ENCODE peak calls at places on chromosomes 3 and 15, in four cellular contexts. G, F, J and P are unnamed samples.

GRCh38 chr3:105274958-105275357 is 91.8 kb upstream of the ALCAM start:
- DNase-seq in G (no peak), F (no peak), J (no peak), P (no peak)

GRCh38 chr3:17850448-17850847 is 108.0 kb upstream of the TBC1D5 start:
- DNase-seq in G (no peak), F (no peak), J (no peak), P (no peak)

GRCh38 chr3:20072422-20072821 is 32.2 kb downstream of the KAT2B start:
- DNase-seq in G (no peak), F (no peak), J (no peak), P (peak; percentile 32)

GRCh38 chr3:128367726-128368125 is 99.0 kb downstream of the DNAJB8 start:
- DNase-seq in G (no peak), F (no peak), J (no peak), P (no peak)

GRCh38 chr3:107382626-107383025 is 5.4 kb downstream of the CCDC54 start:
- DNase-seq in G (no peak), F (no peak), J (no peak), P (no peak)

GRCh38 chr15:50009634-50010033 is 109.4 kb downstream of the ATP8B4 start:
- DNase-seq in G (no peak), F (no peak), J (no peak), P (no peak)

GRCh38 chr3:149512073-149512782 is 37.7 kb downstream of the TM4SF4 start:
- DNase-seq in G (no peak), F (peak; percentile 60), J (no peak), P (no peak)

GRCh38 chr3:146218880-146219866 is 31.7 kb downstream of the PLSCR4 start:
- DNase-seq in G (no peak), F (no peak), J (no peak), P (no peak)

GRCh38 chr3:9135930-9136525 is 113.4 kb downstream of the SRGAP3 start:
- DNase-seq in G (peak; percentile 38), F (peak; percentile 68), J (no peak), P (no peak)

GRCh38 chr15:67180514-67181191 is 73.8 kb downstream of the AAGAB start:
- DNase-seq in G (no peak), F (no peak), J (peak; percentile 34), P (peak; percentile 46)

GRCh38 chr15:87362531-87362930 is 894.0 kb downstream of the NTRK3 start:
- DNase-seq in G (no peak), F (no peak), J (no peak), P (no peak)

GRCh38 chr15:45689616-45690015 is 54.8 kb downstream of the SQOR start:
- DNase-seq in G (no peak), F (no peak), J (no peak), P (no peak)

GRCh38 chr15:41438206-41438605 is 21.3 kb downstream of the RTF1 start:
- DNase-seq in G (no peak), F (no peak), J (no peak), P (no peak)

GRCh38 chr3:152287898-152288576 is 19.3 kb downstream of the MBNL1 start:
- DNase-seq in G (no peak), F (no peak), J (no peak), P (no peak)

GRCh38 chr15:69305933-69306568 is 7.3 kb downstream of the PAQR5 start:
- DNase-seq in G (no peak), F (no peak), J (no peak), P (no peak)

GRCh38 chr3:42071720-42072582 is 19.2 kb upstream of the TRAK1 start:
- DNase-seq in G (no peak), F (peak; percentile 76), J (peak; percentile 75), P (no peak)

GRCh38 chr3:149376728-149377407 is 581 bp downstream of the TM4SF1 start:
- DNase-seq in G (no peak), F (no peak), J (no peak), P (no peak)

GRCh38 chr15:40217166-40217785 is 21.6 kb upstream of the PAK6 start:
- DNase-seq in G (no peak), F (no peak), J (no peak), P (no peak)

GRCh38 chr15:85091990-85092389 is 110.3 kb downstream of the PDE8A start:
- DNase-seq in G (no peak), F (no peak), J (no peak), P (no peak)

GRCh38 chr3:169387751-169388696 is 275.5 kb downstream of the MECOM start:
- DNase-seq in G (peak; percentile 20), F (no peak), J (peak; percentile 68), P (peak; percentile 91)

GRCh38 chr3:51799879-51800757 is 21.1 kb upstream of the IQCF6 start:
- DNase-seq in G (no peak), F (no peak), J (no peak), P (no peak)

GRCh38 chr3:78785004-78785403 is 982.8 kb downstream of the ROBO1 start:
- DNase-seq in G (no peak), F (no peak), J (no peak), P (no peak)

GRCh38 chr15:48112242-48112641 is 8.5 kb upstream of the SLC24A5 start:
- DNase-seq in G (no peak), F (no peak), J (no peak), P (no peak)

GRCh38 chr15:47685141-47685870 is 32.0 kb upstream of the SEMA6D start:
- DNase-seq in G (no peak), F (no peak), J (no peak), P (no peak)

GRCh38 chr15:41511331-41512077 is 2.1 kb downstream of the LTK start:
- DNase-seq in G (no peak), F (no peak), J (peak; percentile 65), P (no peak)

GRCh38 chr3:178112134-178112533 is 424.1 kb upstream of the KCNMB2 start:
- DNase-seq in G (no peak), F (no peak), J (no peak), P (no peak)

GRCh38 chr3:139101396-139101795 is 56.7 kb upstream of the PRR23C start:
- DNase-seq in G (no peak), F (no peak), J (no peak), P (no peak)

GRCh38 chr3:173943264-173943663 is 545.7 kb downstream of the NLGN1 start:
- DNase-seq in G (no peak), F (no peak), J (no peak), P (no peak)

GRCh38 chr15:41997845-41998244 is 23.0 kb downstream of the PLA2G4E start:
- DNase-seq in G (no peak), F (no peak), J (peak; percentile 22), P (no peak)

GRCh38 chr3:71752911-71753715 is 542 bp upstream of the GPR27 start:
- DNase-seq in G (no peak), F (peak; percentile 51), J (no peak), P (no peak)

GRCh38 chr3:35505181-35505580 is 134.1 kb upstream of the ARPP21 start:
- DNase-seq in G (peak; percentile 35), F (no peak), J (no peak), P (no peak)

GRCh38 chr3:129908417-129908816 is 14.9 kb upstream of the TMCC1 start:
- DNase-seq in G (no peak), F (no peak), J (no peak), P (no peak)

GRCh38 chr3:20683912-20684311 is 497.9 kb upstream of the SGO1 start:
- DNase-seq in G (no peak), F (no peak), J (no peak), P (no peak)

GRCh38 chr3:67976683-67977082 is 322.3 kb upstream of the SUCLG2 start:
- DNase-seq in G (no peak), F (no peak), J (no peak), P (no peak)

DNA sequence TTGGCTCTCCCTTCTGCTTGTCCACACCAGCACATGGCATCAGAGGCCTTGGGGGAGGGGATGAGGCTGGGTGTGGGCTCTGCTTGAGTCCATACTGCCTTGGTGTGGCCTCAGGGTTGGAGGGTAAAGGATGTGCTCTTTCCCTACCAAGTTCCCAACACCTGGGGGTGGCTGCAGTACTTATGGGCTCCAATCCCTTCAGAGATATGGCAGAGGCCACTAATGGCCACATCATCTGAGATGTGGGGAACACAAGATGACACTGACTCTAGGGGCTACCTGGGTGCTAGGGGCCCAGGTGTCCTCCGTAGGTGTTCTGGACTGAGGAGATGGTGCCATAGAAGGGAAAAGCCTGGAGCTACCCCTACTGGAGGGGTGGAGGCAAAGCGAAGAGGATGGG is 6.9 kb downstream of the CXCR6 start:
- DNase-seq in G (no peak), F (no peak), J (no peak), P (no peak)
- TF ChIP-seq CTCF in G (no peak), F (no peak), J (no peak), P (no peak)

DNA sequence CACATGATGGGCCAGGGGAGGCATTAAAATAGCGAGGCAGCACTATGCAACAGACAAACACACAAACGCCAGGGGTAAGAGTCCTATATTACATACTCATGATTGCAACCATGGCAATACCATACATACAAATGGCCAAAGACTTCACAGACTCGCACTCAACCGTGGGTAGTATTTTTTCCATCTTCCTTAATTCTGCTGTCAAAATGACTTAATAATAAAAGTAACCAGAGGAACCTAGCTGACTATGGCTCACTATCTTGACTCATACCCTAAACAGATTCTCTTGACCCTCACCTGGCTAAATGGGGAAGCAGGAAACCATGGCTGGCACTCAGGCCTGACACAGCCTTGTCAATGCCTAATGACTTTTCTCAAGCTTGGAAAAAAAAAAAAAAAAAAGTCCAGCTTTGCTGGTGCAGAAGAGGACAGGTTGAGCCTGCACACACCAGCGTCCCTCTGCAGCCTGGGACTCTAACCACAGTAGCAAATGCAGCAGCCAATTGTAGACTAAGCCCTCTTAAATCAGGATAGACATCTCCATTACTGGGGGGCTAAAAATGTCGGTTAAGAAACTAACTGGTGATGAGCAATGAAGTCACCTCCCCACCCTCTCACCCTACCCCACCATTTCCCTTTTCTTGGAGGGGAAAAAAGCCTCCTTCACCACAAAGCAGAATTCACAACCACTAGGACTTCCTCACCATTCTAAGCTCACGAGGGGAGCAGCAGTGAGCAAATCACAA is 23.1 kb downstream of the CCDC12 start:
- DNase-seq in G (no peak), F (no peak), J (no peak), P (no peak)
- TF ChIP-seq CTCF in G (no peak), F (no peak), J (no peak), P (no peak)

DNA sequence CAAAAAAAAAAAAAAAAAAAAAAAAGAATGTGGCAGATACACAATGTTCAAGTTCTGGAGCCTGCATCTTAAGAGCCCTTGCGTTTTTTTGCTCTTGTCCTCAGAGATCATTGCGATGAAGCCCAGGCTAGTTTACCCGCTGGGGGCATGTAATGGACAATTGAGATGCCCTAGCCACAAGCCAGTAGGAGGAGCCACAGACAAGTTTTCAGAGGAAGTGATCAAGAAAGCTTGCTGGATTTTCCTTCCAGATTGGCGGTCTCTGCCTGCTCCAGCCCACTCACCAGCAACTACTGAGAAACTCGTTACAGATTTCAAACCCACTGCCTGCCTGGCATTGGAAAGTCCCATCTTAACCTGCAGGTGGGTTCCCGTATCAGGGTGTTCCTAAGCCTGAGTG is 192.1 kb upstream of the EOMES start:
- DNase-seq in G (no peak), F (no peak), J (no peak), P (no peak)
- TF ChIP-seq CTCF in G (no peak), F (no peak), J (no peak), P (no peak)

DNA sequence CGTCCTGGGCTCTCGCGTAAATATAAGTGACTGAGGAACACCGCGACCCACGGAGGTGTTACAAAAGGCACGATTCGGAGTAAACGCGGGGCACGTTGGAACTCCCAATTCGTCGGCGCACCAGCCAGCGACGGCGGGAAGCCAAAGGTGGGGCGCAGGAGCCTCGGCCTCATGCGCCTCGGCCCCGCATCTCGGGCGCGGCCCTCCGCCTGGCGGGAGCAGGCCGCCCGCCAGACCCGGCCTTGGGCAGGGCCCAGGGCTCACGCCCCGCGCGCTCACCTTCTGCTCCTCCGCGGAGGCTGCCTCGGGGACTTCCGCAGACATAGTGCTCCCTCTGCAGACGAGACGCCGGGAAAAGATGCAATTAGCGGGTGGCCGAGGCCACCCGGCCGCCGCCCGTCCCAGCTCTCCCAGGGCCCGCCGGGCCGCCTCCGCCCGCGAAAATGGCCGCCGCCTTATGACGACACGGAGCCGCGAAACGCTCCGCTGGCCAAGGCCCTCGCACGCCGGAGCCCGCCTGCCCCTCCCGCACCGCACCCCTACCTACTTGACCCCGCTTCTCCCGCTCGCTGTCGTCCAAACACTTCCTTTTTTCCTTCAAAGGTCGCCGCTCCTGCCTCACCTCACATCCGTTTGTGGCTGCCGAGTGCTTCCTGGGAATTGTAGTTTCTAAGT is at the start of gene ARPP19:
- DNase-seq in G (peak; percentile 54), F (peak; percentile 90), J (peak; percentile 95), P (no peak)
- TF ChIP-seq CTCF in G (no peak), F (peak; percentile 51), J (no peak), P (no peak)